ENCODE peak calls at places on chromosomes 6 and 20, in four cellular contexts. T is effector CD4-positive, alpha-beta T cell; O is hippocampal formation; K is right cardiac atrium. D is an unnamed sample.
A peak's percentile ranks its signal among the peaks of the same experiment; 100 is the strongest.

GRCh38 chr6:14476793-14477531 is 359.4 kb downstream of the CD83 start:
- DNase-seq in T (no peak), K (peak; percentile 57), O (no peak), D (no peak)

GRCh38 chr20:40869416-40870147 is 159.0 kb upstream of the TOP1 start:
- DNase-seq in K (no peak), O (no peak), T (no peak), D (no peak)

GRCh38 chr20:12975833-12976608 is 32.8 kb upstream of the SPTLC3 start:
- DNase-seq in O (no peak), T (no peak), K (no peak), D (no peak)

GRCh38 chr20:18272451-18272850 is 15.9 kb upstream of the ZNF133 start:
- DNase-seq in K (no peak), T (no peak), O (no peak), D (no peak)

GRCh38 chr6:154218787-154219186 is 137.8 kb downstream of the IPCEF1 start:
- DNase-seq in K (no peak), T (no peak), O (no peak), D (no peak)

GRCh38 chr6:5359413-5359812 is 98.1 kb downstream of the FARS2 start:
- DNase-seq in T (no peak), K (no peak), O (no peak), D (no peak)

GRCh38 chr6:125273965-125274364 is 27.8 kb downstream of the HDDC2 start:
- DNase-seq in T (no peak), O (no peak), K (no peak), D (peak; percentile 62)

GRCh38 chr6:142355481-142356174 is 53.8 kb downstream of the ADGRG6 start:
- DNase-seq in K (no peak), O (no peak), T (no peak), D (no peak)

GRCh38 chr6:114282268-114282667 is 60.6 kb downstream of the HS3ST5 start:
- DNase-seq in K (no peak), T (no peak), O (no peak), D (no peak)

GRCh38 chr20:53748821-53749402 is 155.3 kb upstream of the ZNF217 start:
- DNase-seq in K (no peak), O (no peak), T (no peak), D (no peak)

GRCh38 chr6:17640477-17640917 is 40.4 kb downstream of the FAM8A1 start:
- DNase-seq in K (no peak), O (no peak), T (no peak), D (no peak)

GRCh38 chr6:713351-713750 is 20.4 kb upstream of the EXOC2 start:
- DNase-seq in O (no peak), K (no peak), T (no peak), D (no peak)

GRCh38 chr20:46811328-46812084 is 83.1 kb upstream of the EYA2 start:
- DNase-seq in T (no peak), K (no peak), O (no peak), D (no peak)

GRCh38 chr6:37038297-37039198 is 33.1 kb downstream of the FGD2 start:
- DNase-seq in O (no peak), T (no peak), K (peak; percentile 85), D (no peak)

GRCh38 chr6:161396539-161396938 is 122.7 kb upstream of the AGPAT4 start:
- DNase-seq in T (no peak), O (no peak), K (no peak), D (no peak)